ENCODE peak calls at places on chromosomes 4 and X, in six cellular contexts. O, E, L, J, H and U are unnamed samples.

GRCh38 chr4:167897116-167897515 is 195.2 kb upstream of the ANXA10 start:
- DNase-seq in O (no peak), J (no peak), H (peak; percentile 31), L (no peak), E (no peak), U (no peak)

GRCh38 chr4:2954358-2955185 is 8.6 kb downstream of the NOP14 start:
- DNase-seq in E (no peak), J (peak; percentile 64), L (no peak), O (no peak), H (peak; percentile 42), U (no peak)

GRCh38 chrX:136667446-136668168 is 19.6 kb downstream of the CD40LG start:
- DNase-seq in E (no peak), L (no peak), O (no peak), J (no peak), H (no peak), U (no peak)

GRCh38 chrX:65723706-65724105 is 56.3 kb downstream of the MSN start:
- DNase-seq in O (no peak), H (peak; percentile 40), L (no peak), E (no peak), J (peak; percentile 34), U (no peak)

GRCh38 chrX:107700317-107700774 is 72.0 kb downstream of the PRPS1 start:
- DNase-seq in E (no peak), O (no peak), H (peak; percentile 98), J (no peak), L (no peak), U (peak; percentile 42)

GRCh38 chr4:184529283-184529682 is 54.9 kb upstream of the IRF2 start:
- DNase-seq in O (no peak), E (no peak), J (no peak), H (no peak), L (no peak), U (no peak)

GRCh38 chr4:26463386-26463785 is 26.9 kb downstream of the CCKAR start:
- DNase-seq in E (no peak), O (no peak), J (no peak), H (no peak), L (no peak), U (no peak)

GRCh38 chr4:24598025-24598424 is 13.7 kb upstream of the DHX15 start:
- DNase-seq in L (no peak), O (no peak), J (no peak), H (no peak), E (no peak), U (peak; percentile 83)

GRCh38 chr4:175309041-175309440 is 390.9 kb downstream of the ADAM29 start:
- DNase-seq in E (no peak), L (no peak), O (no peak), J (no peak), H (peak; percentile 63), U (no peak)

GRCh38 chrX:134715930-134716619 is 57.8 kb upstream of the PLAC1 start:
- DNase-seq in E (no peak), O (peak; percentile 47), L (no peak), J (no peak), H (no peak), U (no peak)

GRCh38 chr4:155376387-155377268 is at the start of gene MAP9:
- DNase-seq in H (peak; percentile 95), J (peak; percentile 82), E (peak; percentile 92), O (peak; percentile 95), L (peak; percentile 75), U (no peak)

GRCh38 chrX:132412208-132412607 is 76.6 kb downstream of the MBNL3 start:
- DNase-seq in E (no peak), O (no peak), L (no peak), H (no peak), J (no peak), U (no peak)